ENCODE peak calls at places on chromosomes 1 and 21, in six cellular contexts. X, P, I, K, F and N are unnamed samples.

GRCh38 chr1:96309783-96310182 is 411.8 kb upstream of the PTBP2 start:
- DNase-seq in X (no peak), P (no peak), I (peak), K (no peak), F (peak), N (peak)

GRCh38 chr1:70043806-70044205 is 161.6 kb downstream of the LRRC40 start:
- DNase-seq in X (no peak), P (no peak), I (peak), K (no peak), F (peak), N (peak)

GRCh38 chr1:88685239-88685604 is 1.1 kb downstream of the PKN2 start:
- DNase-seq in X (no peak), P (no peak), I (peak), K (no peak), F (no peak), N (peak)

GRCh38 chr1:182169203-182169602 is 107.7 kb upstream of the ZNF648 start:
- DNase-seq in X (peak), P (no peak), I (no peak), K (no peak), F (no peak), N (no peak)

GRCh38 chr1:33986389-33987095 is 122.7 kb downstream of the HMGB4 start:
- DNase-seq in X (peak), P (no peak), I (peak), K (no peak), F (peak), N (peak)

GRCh38 chr21:17819878-17820232 is 699 bp upstream of the C21orf91 start:
- DNase-seq in X (no peak), P (no peak), I (no peak), K (peak), F (no peak), N (peak)

GRCh38 chr1:85200367-85200869 is 398 bp downstream of the SYDE2 start:
- DNase-seq in X (no peak), P (peak), I (peak), K (no peak), F (peak), N (peak)

GRCh38 chr21:33650230-33650629 is 7.9 kb downstream of the ITSN1 start:
- DNase-seq in X (no peak), P (no peak), I (no peak), K (no peak), F (no peak), N (no peak)

GRCh38 chr21:26946744-26947446 is 20.0 kb downstream of the ADAMTS5 start:
- DNase-seq in X (no peak), P (no peak), I (no peak), K (no peak), F (no peak), N (no peak)

GRCh38 chr1:4307468-4307845 is 347.0 kb upstream of the AJAP1 start:
- DNase-seq in X (no peak), P (no peak), I (no peak), K (no peak), F (no peak), N (no peak)

GRCh38 chr1:145977486-145978476 is 13.3 kb downstream of the POLR3GL start:
- DNase-seq in X (peak), P (peak), I (peak), K (peak), F (peak), N (peak)

GRCh38 chr1:232765536-232765935 is 39.7 kb upstream of the MAP10 start:
- DNase-seq in X (no peak), P (no peak), I (no peak), K (no peak), F (no peak), N (no peak)

GRCh38 chr1:55286851-55287602 is 71.9 kb upstream of the USP24 start:
- DNase-seq in X (no peak), P (no peak), I (peak), K (no peak), F (peak), N (no peak)

GRCh38 chr1:206739411-206740076 is 31.0 kb upstream of the IL19 start:
- DNase-seq in X (no peak), P (no peak), I (no peak), K (no peak), F (no peak), N (no peak)

GRCh38 chr1:172431721-172432192 is 11.3 kb downstream of the C1orf105 start:
- DNase-seq in X (no peak), P (peak), I (no peak), K (no peak), F (no peak), N (no peak)